ENCODE peak calls at places on chromosomes 16 and 17, in eight cellular contexts. C, I, O, D, K, R, E and P are unnamed samples.
A peak's percentile ranks its signal among the peaks of the same experiment; 100 is the strongest.

GRCh38 chr17:41972571-41973411 is 6.2 kb downstream of the CNP start:
- DNase-seq in C (peak; percentile 61), E (peak; percentile 88), I (no peak), O (no peak), K (no peak), R (no peak), D (no peak), P (peak; percentile 80)

GRCh38 chr16:3949287-3949686 is 68.8 kb upstream of the CREBBP start:
- DNase-seq in E (peak; percentile 59), R (no peak), C (no peak), K (no peak), O (no peak), D (no peak), I (no peak), P (peak; percentile 62)

GRCh38 chr17:79922161-79922569 is 82.9 kb upstream of the CBX4 start:
- DNase-seq in K (no peak), R (no peak), D (no peak), I (no peak), O (peak; percentile 71), E (no peak), C (no peak), P (no peak)

GRCh38 chr17:66494023-66494803 is 191.8 kb downstream of the PRKCA start:
- DNase-seq in I (no peak), D (peak; percentile 49), K (no peak), R (no peak), C (no peak), E (no peak), O (no peak), P (no peak)

GRCh38 chr16:2816751-2817495 is at the start of gene PRSS21:
- DNase-seq in R (no peak), E (no peak), K (no peak), D (no peak), C (no peak), I (no peak), O (no peak), P (peak; percentile 68)

GRCh38 chr16:72722552-72722951 is 325.4 kb downstream of the ZFHX3 start:
- DNase-seq in D (no peak), C (no peak), O (no peak), I (no peak), K (no peak), R (peak; percentile 24), E (no peak), P (no peak)

GRCh38 chr17:51427259-51428255 is 167.2 kb downstream of the UTP18 start:
- DNase-seq in I (peak; percentile 39), R (no peak), D (no peak), O (no peak), E (no peak), C (no peak), K (no peak), P (no peak)

GRCh38 chr17:29027521-29027920 is 15.4 kb upstream of the PIPOX start:
- DNase-seq in K (no peak), C (no peak), I (no peak), R (no peak), E (no peak), D (no peak), O (no peak), P (peak; percentile 29)

GRCh38 chr17:27408891-27409290 is 47.4 kb upstream of the KSR1 start:
- DNase-seq in R (no peak), C (no peak), O (no peak), D (no peak), I (no peak), E (no peak), K (no peak), P (no peak)

GRCh38 chr17:50051082-50051576 is 4.8 kb upstream of the ITGA3 start:
- DNase-seq in E (peak; percentile 49), K (no peak), D (peak; percentile 61), C (no peak), O (no peak), R (no peak), I (peak; percentile 72), P (no peak)

GRCh38 chr17:16374539-16374938 is 6.4 kb upstream of the UBB start:
- DNase-seq in R (no peak), O (no peak), D (no peak), E (no peak), I (no peak), C (no peak), K (no peak), P (peak; percentile 11)

GRCh38 chr16:2039286-2040030 is 8.2 kb downstream of the NTHL1 start:
- DNase-seq in R (no peak), D (no peak), K (no peak), I (no peak), O (peak; percentile 89), C (peak; percentile 88), E (peak; percentile 86), P (no peak)

GRCh38 chr17:81511800-81512559 is 619 bp downstream of the ACTG1 start:
- DNase-seq in C (no peak), K (no peak), O (peak; percentile 40), E (peak; percentile 75), I (no peak), R (no peak), D (no peak), P (no peak)

GRCh38 chr16:3259829-3260228 is 3.4 kb upstream of the MEFV start:
- DNase-seq in I (no peak), K (no peak), C (no peak), O (no peak), R (no peak), E (no peak), D (no peak), P (no peak)

GRCh38 chr17:27860971-27861669 is 32.0 kb downstream of the LYRM9 start:
- DNase-seq in K (no peak), O (no peak), E (no peak), I (no peak), D (no peak), R (no peak), C (peak; percentile 4), P (no peak)

GRCh38 chr17:75872434-75873351 is 5.7 kb downstream of the TRIM47 start:
- DNase-seq in D (peak; percentile 84), K (no peak), R (peak; percentile 70), E (peak; percentile 89), C (peak; percentile 89), I (no peak), O (peak; percentile 88), P (peak; percentile 95)

GRCh38 chr16:62018301-62019060 is 17.8 kb downstream of the CDH8 start:
- DNase-seq in O (no peak), R (no peak), D (no peak), E (no peak), I (no peak), K (no peak), C (no peak), P (no peak)

GRCh38 chr17:69871318-69871717 is 203.7 kb upstream of the KCNJ16 start:
- DNase-seq in O (no peak), C (no peak), I (no peak), K (no peak), E (no peak), R (no peak), D (no peak), P (no peak)

GRCh38 chr17:81048827-81049371 is 13.9 kb downstream of the BAIAP2 start:
- DNase-seq in D (no peak), C (no peak), I (no peak), O (no peak), K (no peak), E (no peak), R (no peak), P (no peak)

GRCh38 chr16:48029768-48030167 is 126.0 kb downstream of the ABCC12 start:
- DNase-seq in E (no peak), I (no peak), K (no peak), O (no peak), D (no peak), C (no peak), R (no peak), P (no peak)